ENCODE peak calls at places on chromosome 10, in ten cellular contexts. V, F, O, B, P, E, M, I, T and H are unnamed samples. For H3K9me3, the result is how much of the 10 kb centered on the place peaks cover.

GRCh38 chr10:114370199-114370598 is 34.1 kb downstream of the AFAP1L2 start:
- DNase-seq in V (no peak), F (no peak), O (no peak), B (no peak), P (no peak), E (no peak), M (no peak), I (no peak), T (no peak), H (no peak)

GRCh38 chr10:95244152-95244551 is 46.7 kb downstream of the PDLIM1 start:
- DNase-seq in V (no peak), F (no peak), O (no peak), B (no peak), P (no peak), E (no peak), M (no peak), I (no peak), T (no peak), H (no peak)

GRCh38 chr10:53997953-53998352 is 803.1 kb downstream of the PCDH15 start:
- DNase-seq in V (peak), F (no peak), O (no peak), B (no peak), P (peak), E (no peak), M (no peak), I (no peak), T (no peak), H (no peak)

GRCh38 chr10:103224133-103224532 is 21.6 kb upstream of the RPEL1 start:
- DNase-seq in V (no peak), F (no peak), O (no peak), B (no peak), P (no peak), E (no peak), M (no peak), I (no peak), T (no peak), H (no peak)

GRCh38 chr10:34551295-34551694 is 263.8 kb downstream of the PARD3 start:
- DNase-seq in V (no peak), F (no peak), O (no peak), B (no peak), P (no peak), E (no peak), M (no peak), I (no peak), T (no peak), H (no peak)

GRCh38 chr10:26799342-26799741 is 61.4 kb downstream of the ABI1 start:
- DNase-seq in V (no peak), F (no peak), O (no peak), B (no peak), P (peak), E (no peak), M (no peak), I (no peak), T (no peak), H (peak)

GRCh38 chr10:131853610-131853964 is 47.2 kb upstream of the PPP2R2D start:
- DNase-seq in V (no peak), F (no peak), O (no peak), B (no peak), P (no peak), E (peak), M (no peak), I (no peak), T (no peak), H (no peak)

GRCh38 chr10:84114088-84114667 is 25.1 kb upstream of the GHITM start:
- DNase-seq in V (no peak), F (no peak), O (no peak), B (no peak), P (no peak), E (no peak), M (no peak), I (no peak), T (no peak), H (no peak)

GRCh38 chr10:110284262-110284661 is 20.5 kb downstream of the SMNDC1 start:
- DNase-seq in V (no peak), F (no peak), O (no peak), B (no peak), P (no peak), E (no peak), M (no peak), I (no peak), T (no peak), H (no peak)

GRCh38 chr10:122348512-122348911 is 26.0 kb upstream of the PLEKHA1 start:
- DNase-seq in V (no peak), F (no peak), O (no peak), B (no peak), P (no peak), E (no peak), M (no peak), I (no peak), T (no peak), H (no peak)

GRCh38 chr10:7525314-7526016 is 114.6 kb upstream of the SFMBT2 start:
- DNase-seq in V (peak), F (no peak), O (peak), B (peak), P (peak), E (no peak), M (no peak), I (peak), T (no peak), H (peak)

GRCh38 chr10:30529373-30529998 is 95.5 kb downstream of the MAP3K8 start:
- DNase-seq in V (no peak), F (peak), O (peak), B (no peak), P (no peak), E (peak), M (peak), I (no peak), T (peak), H (peak)

GRCh38 chr10:132132391-132132841 is 54.3 kb upstream of the DPYSL4 start:
- DNase-seq in V (no peak), F (peak), O (no peak), B (no peak), P (no peak), E (peak), M (no peak), I (no peak), T (no peak), H (no peak)

GRCh38 chr10:5293691-5294550 is 70.8 kb upstream of the UCN3 start:
- DNase-seq in V (peak), F (peak), O (peak), B (peak), P (peak), E (peak), M (peak), I (no peak), T (no peak), H (no peak)

GRCh38 chr10:84256510-84257342 is 11.9 kb downstream of the RGR start:
- DNase-seq in V (peak), F (no peak), O (peak), B (no peak), P (peak), E (peak), M (no peak), I (no peak), T (no peak), H (no peak)

GRCh38 chr10:77350711-77351119 is 286.9 kb downstream of the KCNMA1 start:
- DNase-seq in V (peak), F (no peak), O (no peak), B (no peak), P (peak), E (no peak), M (no peak), I (peak), T (peak), H (no peak)

GRCh38 chr10:84337199-84337598 is 8.8 kb downstream of the CCSER2 start:
- DNase-seq in V (peak), F (no peak), O (no peak), B (no peak), P (no peak), E (no peak), M (no peak), I (no peak), T (no peak), H (no peak)

GRCh38 chr10:58695022-58695421 is 182.3 kb downstream of the BICC1 start:
- DNase-seq in V (no peak), F (no peak), O (no peak), B (no peak), P (no peak), E (no peak), M (no peak), I (no peak), T (no peak), H (no peak)

GRCh38 chr10:1645896-1646295 is 91.4 kb downstream of the ADARB2 start:
- DNase-seq in V (no peak), F (no peak), O (no peak), B (no peak), P (no peak), E (no peak), M (no peak), I (no peak), T (no peak), H (no peak)

GRCh38 chr10:1642600-1643160 is 94.6 kb downstream of the ADARB2 start:
- DNase-seq in V (no peak), F (no peak), O (no peak), B (no peak), P (no peak), E (no peak), M (no peak), I (no peak), T (no peak), H (no peak)

GRCh38 chr10:1643161-1643910 is 94.0 kb downstream of the ADARB2 start:
- DNase-seq in V (no peak), F (no peak), O (no peak), B (peak), P (no peak), E (no peak), M (no peak), I (no peak), T (no peak), H (no peak)

GRCh38 chr10:1646332-1646731 is 91.0 kb downstream of the ADARB2 start:
- DNase-seq in V (no peak), F (no peak), O (no peak), B (no peak), P (no peak), E (no peak), M (no peak), I (no peak), T (no peak), H (no peak)

GRCh38 chr10:1643911-1644810 is 93.2 kb downstream of the ADARB2 start:
- DNase-seq in V (no peak), F (no peak), O (no peak), B (no peak), P (no peak), E (no peak), M (no peak), I (no peak), T (no peak), H (no peak)
- H3K9me3 ChIP-seq in V (under half), F (under half), O (under half), B (under half), P (under half), E (under half), M (under half), I (under half), T (under half), H (under half)

DNA sequence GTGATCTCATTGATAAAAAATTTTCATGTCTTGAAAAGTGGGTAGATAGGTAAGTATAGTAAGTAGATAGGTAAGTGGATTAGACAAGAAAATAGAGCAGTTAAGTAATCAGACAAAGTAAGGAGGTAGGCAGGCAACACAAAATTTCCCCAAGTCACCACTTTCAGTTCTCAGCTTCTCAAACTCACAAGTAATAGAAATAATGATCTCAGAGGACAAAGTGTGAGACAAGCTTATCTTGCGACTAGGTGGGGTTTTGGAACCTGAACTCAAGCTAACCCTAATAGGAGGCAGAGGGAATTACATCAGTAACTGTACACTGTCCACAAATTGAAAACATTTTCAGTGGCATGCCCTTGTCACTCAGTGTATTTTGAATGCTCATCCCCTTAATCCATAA is 703.4 kb downstream of the XPNPEP1 start:
- DNase-seq in V (no peak), F (no peak), O (no peak), B (no peak), P (no peak), E (no peak), M (no peak), I (no peak), T (no peak), H (no peak)
- H3K9me3 ChIP-seq in V (under half), F (under half), O (under half), B (under half), P (under half), E (under half), M (under half), I (under half), T (under half), H (under half)

DNA sequence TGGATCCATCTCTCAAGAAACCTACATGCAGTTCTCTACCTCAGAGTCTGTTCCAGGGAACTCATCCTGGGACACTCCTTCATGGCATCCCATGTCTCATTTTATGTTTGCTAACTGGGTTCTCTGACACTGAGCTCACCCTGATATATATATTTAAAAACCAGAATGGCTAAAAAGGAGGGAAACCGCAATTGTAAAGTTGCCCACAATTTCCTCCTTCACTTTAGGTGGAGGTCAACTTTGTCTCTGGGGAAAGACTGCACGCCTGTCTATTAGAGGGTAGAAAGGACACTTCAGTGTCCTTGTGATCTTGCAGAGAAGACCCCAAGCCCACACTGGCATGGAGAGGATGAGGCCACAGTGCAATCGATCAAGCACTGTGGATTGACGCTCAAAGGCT is 131.7 kb downstream of the TEX36 start:
- DNase-seq in V (no peak), F (no peak), O (no peak), B (no peak), P (no peak), E (no peak), M (no peak), I (no peak), T (no peak), H (no peak)
- H3K9me3 ChIP-seq in V (under half), F (under half), O (under half), B (under half), P (under half), E (under half), M (under half), I (under half), T (under half), H (under half)

GRCh38 chr10:1360011-1360580 is 303.9 kb downstream of the WDR37 start:
- DNase-seq in V (no peak), F (no peak), O (no peak), B (no peak), P (no peak), E (no peak), M (no peak), I (no peak), T (no peak), H (no peak)

GRCh38 chr10:1360581-1361164 is 304.5 kb downstream of the WDR37 start:
- DNase-seq in V (no peak), F (no peak), O (no peak), B (peak), P (no peak), E (no peak), M (no peak), I (no peak), T (no peak), H (no peak)

GRCh38 chr10:1359599-1359955 is 303.4 kb downstream of the WDR37 start:
- DNase-seq in V (no peak), F (no peak), O (no peak), B (no peak), P (no peak), E (no peak), M (no peak), I (no peak), T (no peak), H (no peak)

GRCh38 chr10:1358147-1358546 is 302.0 kb downstream of the WDR37 start:
- DNase-seq in V (no peak), F (no peak), O (no peak), B (no peak), P (no peak), E (no peak), M (no peak), I (no peak), T (no peak), H (no peak)

GRCh38 chr10:1358860-1359598 is 302.8 kb downstream of the WDR37 start:
- DNase-seq in V (no peak), F (no peak), O (no peak), B (no peak), P (no peak), E (no peak), M (no peak), I (no peak), T (no peak), H (no peak)
- H3K9me3 ChIP-seq in V (under half), F (under half), O (under half), B (under half), P (under half), E (under half), M (under half), I (under half), T (under half), H (under half)

GRCh38 chr10:130394832-130395231 is 258.6 kb downstream of the GLRX3 start:
- DNase-seq in V (no peak), F (no peak), O (no peak), B (no peak), P (no peak), E (no peak), M (no peak), I (no peak), T (no peak), H (no peak)

GRCh38 chr10:130395248-130395936 is 259.2 kb downstream of the GLRX3 start:
- DNase-seq in V (no peak), F (no peak), O (no peak), B (no peak), P (no peak), E (no peak), M (no peak), I (no peak), T (no peak), H (no peak)

GRCh38 chr10:130393342-130393741 is 257.2 kb downstream of the GLRX3 start:
- DNase-seq in V (no peak), F (no peak), O (no peak), B (no peak), P (no peak), E (no peak), M (no peak), I (no peak), T (no peak), H (no peak)

GRCh38 chr10:130398090-130398994 is 262.2 kb downstream of the GLRX3 start:
- DNase-seq in V (no peak), F (peak), O (no peak), B (no peak), P (no peak), E (no peak), M (no peak), I (no peak), T (no peak), H (no peak)

GRCh38 chr10:130396044-130396443 is 259.9 kb downstream of the GLRX3 start:
- DNase-seq in V (no peak), F (no peak), O (no peak), B (no peak), P (no peak), E (no peak), M (no peak), I (no peak), T (no peak), H (no peak)
- H3K9me3 ChIP-seq in V (under half), F (under half), O (under half), B (under half), P (under half), E (under half), M (under half), I (under half), T (under half), H (under half)

GRCh38 chr10:123674741-123675140 is 8.6 kb downstream of the GPR26 start:
- DNase-seq in V (no peak), F (no peak), O (no peak), B (no peak), P (no peak), E (no peak), M (no peak), I (no peak), T (no peak), H (no peak)
- H3K9me3 ChIP-seq in V (under half), F (under half), O (under half), B (under half), P (under half), E (under half), M (under half), I (under half), T (under half), H (under half)

GRCh38 chr10:36063396-36063795 is 421.3 kb upstream of the FZD8 start:
- DNase-seq in V (no peak), F (no peak), O (no peak), B (no peak), P (no peak), E (no peak), M (no peak), I (no peak), T (no peak), H (no peak)
- H3K9me3 ChIP-seq in V (under half), F (under half), O (under half), B (under half), P (under half), E (under half), M (under half), I (under half), T (under half), H (under half)

GRCh38 chr10:123703195-123703790 is 37.1 kb downstream of the GPR26 start:
- DNase-seq in V (no peak), F (no peak), O (no peak), B (no peak), P (no peak), E (no peak), M (no peak), I (no peak), T (no peak), H (no peak)
- H3K9me3 ChIP-seq in V (under half), F (under half), O (under half), B (under half), P (under half), E (under half), M (under half), I (under half), T (under half), H (under half)